ENCODE peak calls at places on chromosomes 11 and 22, in five cellular contexts. E, U, X, T and Z are unnamed samples.

GRCh38 chr11:70616317-70616716 is 218.0 kb downstream of the CTTN start:
- DNase-seq in E (no peak), U (no peak), X (no peak), T (no peak), Z (no peak)

GRCh38 chr11:100581318-100581717 is 105.8 kb upstream of the ARHGAP42 start:
- DNase-seq in E (no peak), U (no peak), X (no peak), T (no peak), Z (no peak)

GRCh38 chr11:74681686-74682651 is 49.3 kb downstream of the CHRDL2 start:
- DNase-seq in E (no peak), U (no peak), X (no peak), T (no peak), Z (no peak)

GRCh38 chr22:33000342-33001280 is 57.6 kb downstream of the SYN3 start:
- DNase-seq in E (no peak), U (peak; percentile 7), X (peak; percentile 82), T (peak; percentile 92), Z (peak; percentile 5)

GRCh38 chr11:102596578-102596977 is 28.6 kb downstream of the MMP20 start:
- DNase-seq in E (no peak), U (no peak), X (no peak), T (no peak), Z (no peak)

GRCh38 chr11:95156133-95156731 is 66.6 kb downstream of the ENDOD1 start:
- DNase-seq in E (no peak), U (no peak), X (no peak), T (peak; percentile 52), Z (no peak)

GRCh38 chr11:4459470-4459869 is 10.4 kb downstream of the OR52K2 start:
- DNase-seq in E (no peak), U (no peak), X (no peak), T (no peak), Z (peak; percentile 93)

GRCh38 chr11:16809901-16810668 is 71.6 kb downstream of the C11orf58 start:
- DNase-seq in E (no peak), U (no peak), X (no peak), T (no peak), Z (no peak)

GRCh38 chr22:50218996-50219727 is 18.4 kb downstream of the SELENOO start:
- DNase-seq in E (no peak), U (no peak), X (peak; percentile 87), T (peak; percentile 77), Z (peak; percentile 66)

DNA sequence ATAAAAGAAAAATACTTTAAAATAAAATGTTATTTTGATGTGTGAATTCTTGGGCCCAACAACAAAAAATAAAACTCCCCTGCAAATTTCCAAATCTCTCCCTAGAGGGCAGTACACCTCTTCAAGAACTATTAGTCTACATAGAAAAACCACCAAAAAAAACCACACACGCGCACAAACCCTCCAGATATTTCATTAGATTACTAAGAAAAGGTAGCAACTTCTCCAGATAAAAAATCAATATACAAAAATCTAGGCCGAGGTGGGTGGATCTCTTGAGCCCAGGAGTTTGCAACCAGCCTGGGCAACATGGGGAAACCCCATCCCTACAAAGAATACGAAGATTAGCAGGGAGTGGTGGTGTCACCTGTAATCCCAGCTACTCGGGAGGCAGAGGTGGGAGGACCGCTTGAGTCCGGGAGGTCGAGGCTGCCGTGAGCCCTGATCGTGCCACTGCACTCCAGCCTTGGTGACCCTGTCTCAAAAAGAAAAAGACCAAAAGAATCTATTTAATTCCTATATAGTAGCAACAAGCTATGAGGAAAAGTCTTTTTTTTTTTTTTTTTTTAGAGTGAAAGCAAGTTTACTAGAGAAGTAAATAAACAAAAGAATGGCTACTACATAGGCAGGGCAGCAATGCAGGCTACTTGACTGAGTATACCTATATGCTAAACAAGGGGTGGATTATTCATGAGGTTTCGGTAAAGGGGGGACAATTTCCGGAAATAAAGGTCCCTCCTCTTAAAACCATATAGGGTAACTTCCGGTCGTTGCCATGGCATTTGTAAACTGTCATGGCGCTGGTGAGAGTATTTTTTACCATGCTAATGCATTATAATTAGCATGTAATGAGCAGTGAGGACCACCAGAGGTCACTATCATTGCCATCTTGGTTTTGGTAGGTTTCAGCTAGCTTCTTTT is 13.1 kb downstream of the B3GNT6 start:
- DNase-seq in E (peak; percentile 92), U (peak; percentile 87), X (peak; percentile 82), T (peak; percentile 97), Z (peak; percentile 73)
- TF ChIP-seq POLR2AphosphoS5 in E (no peak), U (no peak), X (no peak), T (no peak), Z (no peak)

DNA sequence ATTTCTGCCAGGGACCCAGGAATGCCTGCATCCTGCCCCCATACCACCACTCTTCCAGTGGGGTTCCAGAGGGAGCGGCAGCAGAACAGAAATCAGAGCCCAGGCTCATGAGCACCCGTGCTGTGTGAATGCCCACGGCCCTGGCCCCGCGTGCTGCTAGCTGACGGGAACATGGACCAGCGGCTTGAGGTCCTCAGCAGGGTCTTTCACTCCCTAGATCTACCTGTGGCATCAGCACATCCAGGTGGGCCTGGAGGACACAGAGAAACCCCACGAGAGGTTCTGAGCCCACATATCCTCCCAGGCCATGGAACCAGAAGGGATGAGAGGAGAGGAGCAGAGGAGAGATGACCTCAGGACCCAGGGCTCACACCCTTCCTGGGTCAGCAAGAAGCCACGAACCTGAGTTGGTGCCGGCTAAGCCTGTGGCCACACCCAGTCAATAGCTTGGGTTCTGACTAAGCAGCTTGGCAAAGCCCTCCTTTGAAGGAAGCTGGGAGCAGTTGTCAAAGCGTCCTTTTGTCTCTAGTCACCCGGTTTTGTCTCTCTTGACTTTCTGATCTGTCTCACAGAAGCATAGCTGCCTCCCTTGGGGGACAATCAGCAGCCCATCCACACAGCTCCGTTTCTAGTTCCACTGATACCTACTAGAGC is 89.3 kb upstream of the LMO1 start:
- DNase-seq in E (no peak), U (no peak), X (no peak), T (no peak), Z (no peak)
- TF ChIP-seq REST in E (no peak), U (no peak), X (no peak), T (no peak), Z (no peak)

GRCh38 chr11:43545610-43546009 is 134.9 kb upstream of the HSD17B12 start:
- DNase-seq in E (no peak), U (no peak), X (no peak), T (no peak), Z (no peak)

GRCh38 chr11:43547900-43548381 is 132.6 kb upstream of the HSD17B12 start:
- DNase-seq in E (no peak), U (no peak), X (peak; percentile 88), T (peak; percentile 72), Z (no peak)

GRCh38 chr11:43548921-43549320 is 131.6 kb upstream of the HSD17B12 start:
- DNase-seq in E (no peak), U (no peak), X (no peak), T (no peak), Z (no peak)

GRCh38 chr11:43547411-43547718 is 133.2 kb upstream of the HSD17B12 start:
- DNase-seq in E (no peak), U (no peak), X (no peak), T (peak; percentile 64), Z (no peak)

DNA sequence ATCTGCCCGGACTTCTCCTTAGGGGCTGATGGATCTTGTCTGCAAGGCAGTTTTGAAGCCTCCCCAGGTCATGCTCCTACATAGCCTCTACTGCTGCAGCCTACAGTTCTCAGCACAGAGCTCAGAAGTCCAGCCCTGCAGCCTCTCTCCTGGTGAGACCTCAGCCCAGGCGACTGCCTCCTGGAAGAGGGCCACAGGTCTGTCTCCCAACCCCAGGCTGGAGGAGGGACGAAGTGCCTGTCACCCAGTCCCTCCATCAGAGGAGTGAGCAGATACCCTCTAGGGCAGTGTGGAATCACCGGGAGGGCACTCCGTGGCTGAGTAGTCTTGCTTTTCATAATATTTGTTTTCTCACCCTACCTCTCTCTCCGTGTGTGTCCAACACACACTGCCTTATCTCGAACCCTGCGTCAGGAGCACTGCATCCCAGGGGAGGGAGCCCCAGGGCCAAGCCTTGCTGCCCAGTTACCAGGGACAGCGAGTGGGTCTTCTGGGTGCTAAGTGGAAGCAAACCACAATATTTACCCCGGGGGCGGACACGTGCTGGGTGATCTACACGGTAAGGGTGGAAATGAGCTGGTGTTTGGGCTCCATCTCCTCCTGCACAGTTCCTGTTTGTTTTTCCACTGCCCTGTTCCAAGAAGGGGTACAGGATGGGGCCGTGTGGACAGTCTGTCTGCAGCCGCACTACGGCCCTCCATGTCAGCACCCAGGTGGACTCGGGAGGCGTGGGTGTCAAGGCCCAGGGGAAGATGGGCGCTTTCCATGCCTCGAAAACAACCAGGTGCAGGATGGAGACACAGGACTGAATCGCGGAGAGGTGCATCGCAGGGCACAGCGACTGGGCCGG is 133.8 kb upstream of the HSD17B12 start:
- DNase-seq in E (no peak), U (no peak), X (no peak), T (no peak), Z (no peak)
- TF ChIP-seq POLR2AphosphoS5 in E (no peak), U (no peak), X (no peak), T (no peak), Z (no peak)

GRCh38 chr11:131841925-131842635 is 471.7 kb downstream of the NTM start:
- DNase-seq in E (no peak), U (no peak), X (no peak), T (no peak), Z (no peak)
- TF ChIP-seq REST in E (no peak), U (no peak), X (no peak), T (no peak), Z (no peak)

GRCh38 chr11:1763336-1763795 is 361 bp downstream of the CTSD start:
- DNase-seq in E (no peak), U (no peak), X (peak; percentile 65), T (no peak), Z (no peak)

GRCh38 chr11:1761857-1762536 is 1.7 kb downstream of the CTSD start:
- DNase-seq in E (no peak), U (no peak), X (no peak), T (no peak), Z (no peak)

GRCh38 chr11:1761110-1761856 is 2.4 kb downstream of the CTSD start:
- DNase-seq in E (no peak), U (no peak), X (no peak), T (no peak), Z (no peak)

GRCh38 chr11:1763796-1764661 is at the start of gene CTSD:
- DNase-seq in E (no peak), U (no peak), X (peak; percentile 100), T (peak; percentile 91), Z (peak; percentile 85)

DNA sequence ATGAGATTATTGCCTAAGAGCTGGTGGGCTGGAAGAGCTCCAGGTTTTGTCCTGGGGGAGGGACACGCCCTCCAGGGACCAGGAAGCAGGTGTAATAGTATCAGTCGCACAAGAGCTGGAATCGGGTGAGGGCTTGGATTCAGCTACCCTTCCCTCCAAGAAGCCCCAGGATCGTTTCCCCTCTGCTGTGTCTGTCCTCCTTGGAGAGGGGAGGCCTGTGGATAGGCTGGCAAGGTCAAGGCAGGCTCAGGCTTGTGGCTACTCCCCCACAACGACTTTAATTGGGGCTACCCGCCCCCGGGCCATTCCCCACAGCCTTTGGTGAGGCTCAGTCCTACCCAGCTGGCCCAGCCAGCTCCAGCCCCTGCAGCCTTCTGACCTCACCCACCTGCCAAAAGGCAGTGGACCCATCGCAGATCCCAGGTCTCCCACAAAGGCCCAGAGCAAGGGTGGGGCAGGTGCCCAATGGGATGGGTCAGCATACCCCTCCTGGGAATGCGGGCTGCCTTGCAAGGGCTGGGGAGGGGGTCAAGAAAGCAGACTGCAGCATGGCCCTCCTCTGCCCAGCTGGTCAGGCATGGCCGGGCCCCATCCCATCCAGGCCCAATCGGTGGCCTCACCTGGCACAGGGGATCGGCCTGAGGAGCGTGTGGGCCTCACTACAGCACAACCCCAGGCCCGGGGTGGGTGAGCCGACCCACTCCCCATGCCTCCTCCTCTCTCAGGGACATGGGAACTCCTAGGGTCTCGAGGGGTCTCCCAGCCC is 1.0 kb downstream of the CTSD start:
- DNase-seq in E (no peak), U (no peak), X (no peak), T (no peak), Z (peak; percentile 30)
- TF ChIP-seq POLR2AphosphoS5 in E (no peak), U (no peak), X (no peak), T (no peak), Z (no peak)